ENCODE peak calls at places on chromosomes 6 and 20, in four cellular contexts. P, E, C and R are unnamed samples.

GRCh38 chr6:105898286-105898685 is 187.8 kb upstream of the PRDM1 start:
- DNase-seq in P (no peak), C (no peak), E (no peak), R (no peak)

GRCh38 chr6:167825759-167826229 is 917 bp upstream of the AFDN start:
- DNase-seq in E (peak), C (peak), P (no peak), R (peak)

GRCh38 chr6:157753291-157753690 is 69.8 kb upstream of the SNX9 start:
- DNase-seq in C (no peak), P (no peak), E (no peak), R (no peak)

GRCh38 chr6:49676671-49677281 is 36.6 kb downstream of the CRISP2 start:
- DNase-seq in P (no peak), C (no peak), E (no peak), R (no peak)

GRCh38 chr20:3227936-3228749 is 10.8 kb downstream of the SLC4A11 start:
- DNase-seq in P (no peak), C (no peak), E (no peak), R (no peak)

GRCh38 chr6:163354779-163355431 is 59.6 kb upstream of the QKI start:
- DNase-seq in C (peak), E (peak), P (no peak), R (peak)

GRCh38 chr6:32397252-32397920 is 9.6 kb downstream of the BTNL2 start:
- DNase-seq in P (no peak), C (no peak), E (no peak), R (no peak)

GRCh38 chr20:46784450-46785127 is 75.1 kb downstream of the SLC2A10 start:
- DNase-seq in P (no peak), C (no peak), E (no peak), R (no peak)

GRCh38 chr20:1417273-1417672 is 24.4 kb upstream of the FKBP1A start:
- DNase-seq in C (no peak), P (peak), E (no peak), R (no peak)

GRCh38 chr6:17886891-17887290 is 100.5 kb downstream of the KIF13A start:
- DNase-seq in E (no peak), C (no peak), P (no peak), R (no peak)

GRCh38 chr20:24896984-24897383 is 52.1 kb upstream of the CST7 start:
- DNase-seq in P (no peak), E (no peak), C (no peak), R (no peak)

GRCh38 chr6:37717836-37718251 is 20.2 kb upstream of the MDGA1 start:
- DNase-seq in E (no peak), P (no peak), C (peak), R (no peak)

GRCh38 chr6:150478651-150479498 is 110.1 kb downstream of the IYD start:
- DNase-seq in P (no peak), E (no peak), C (no peak), R (no peak)

GRCh38 chr6:80742481-80742880 is 636.0 kb downstream of the BCKDHB start:
- DNase-seq in P (peak), C (no peak), E (no peak), R (no peak)

GRCh38 chr6:29014729-29015608 is 9.9 kb upstream of the ZNF311 start:
- DNase-seq in C (no peak), P (no peak), E (no peak), R (no peak)

GRCh38 chr6:166512567-166512966 is 73.9 kb downstream of the RAMACL start:
- DNase-seq in C (no peak), P (no peak), E (no peak), R (no peak)

GRCh38 chr6:80357674-80358073 is 251.2 kb downstream of the BCKDHB start:
- DNase-seq in E (no peak), P (no peak), C (no peak), R (peak)

GRCh38 chr6:56962451-56962850 is 7.5 kb downstream of the BEND6 start:
- DNase-seq in C (no peak), P (no peak), E (no peak), R (no peak)

GRCh38 chr20:25389858-25390537 is 637 bp downstream of the ABHD12 start:
- DNase-seq in C (peak), P (peak), E (peak), R (peak)

GRCh38 chr6:73513496-73513854 is 7.4 kb downstream of the EEF1A1 start:
- DNase-seq in C (no peak), P (no peak), E (no peak), R (no peak)

GRCh38 chr6:22036267-22036666 is 260.6 kb downstream of the PRL start:
- DNase-seq in E (no peak), C (no peak), P (no peak), R (no peak)

GRCh38 chr6:31661867-31662723 is 1.5 kb upstream of the C6orf47 start:
- DNase-seq in P (no peak), E (no peak), C (no peak), R (no peak)

GRCh38 chr6:16436550-16436949 is 198.2 kb downstream of the GMPR start:
- DNase-seq in E (no peak), P (no peak), C (no peak), R (no peak)

GRCh38 chr6:21593927-21594421 is 423 bp downstream of the SOX4 start:
- DNase-seq in P (peak), E (no peak), C (peak), R (no peak)

GRCh38 chr6:111626446-111626845 is 20.8 kb upstream of the TRAF3IP2 start:
- DNase-seq in C (no peak), E (no peak), P (no peak), R (no peak)

GRCh38 chr6:75852721-75853120 is 103.7 kb downstream of the MYO6 start:
- DNase-seq in C (no peak), E (no peak), P (no peak), R (no peak)

GRCh38 chr6:43833223-43833995 is 63.4 kb downstream of the VEGFA start:
- DNase-seq in P (no peak), E (no peak), C (peak), R (no peak)

GRCh38 chr20:3785240-3786125 is 1.1 kb downstream of the CENPB start:
- DNase-seq in C (peak), E (no peak), P (no peak), R (peak)

GRCh38 chr6:35363293-35363750 is 21.0 kb downstream of the PPARD start:
- DNase-seq in C (no peak), E (peak), P (peak), R (no peak)

GRCh38 chr20:36541227-36542018 is at the start of gene MYL9:
- DNase-seq in P (no peak), E (no peak), C (peak), R (peak)

GRCh38 chr6:13181398-13181797 is 146.9 kb downstream of the TBC1D7 start:
- DNase-seq in C (no peak), E (no peak), P (no peak), R (no peak)

GRCh38 chr6:36469148-36469661 is 26.4 kb downstream of the KCTD20 start:
- DNase-seq in E (no peak), P (peak), C (no peak), R (no peak)

GRCh38 chr6:30312266-30312665 is 14.5 kb upstream of the TRIM39 start:
- DNase-seq in C (no peak), P (no peak), E (no peak), R (no peak)

GRCh38 chr6:170134077-170135040 is 156.5 kb downstream of the DLL1 start:
- DNase-seq in C (no peak), P (no peak), E (no peak), R (peak)

GRCh38 chr20:59631751-59632380 is 27.5 kb downstream of the PHACTR3 start:
- DNase-seq in P (no peak), C (no peak), E (no peak), R (no peak)

GRCh38 chr6:33926451-33926850 is 122.6 kb upstream of the MLN start:
- DNase-seq in E (no peak), C (no peak), P (peak), R (no peak)

GRCh38 chr20:33677991-33678431 is 3.8 kb upstream of the NECAB3 start:
- DNase-seq in C (no peak), E (no peak), P (no peak), R (peak)

GRCh38 chr6:56259682-56260081 is 12.3 kb upstream of the COL21A1 start:
- DNase-seq in C (no peak), E (no peak), P (peak), R (no peak)

GRCh38 chr6:51531623-51532022 is 555.8 kb downstream of the PKHD1 start:
- DNase-seq in C (no peak), E (no peak), P (peak), R (no peak)

DNA sequence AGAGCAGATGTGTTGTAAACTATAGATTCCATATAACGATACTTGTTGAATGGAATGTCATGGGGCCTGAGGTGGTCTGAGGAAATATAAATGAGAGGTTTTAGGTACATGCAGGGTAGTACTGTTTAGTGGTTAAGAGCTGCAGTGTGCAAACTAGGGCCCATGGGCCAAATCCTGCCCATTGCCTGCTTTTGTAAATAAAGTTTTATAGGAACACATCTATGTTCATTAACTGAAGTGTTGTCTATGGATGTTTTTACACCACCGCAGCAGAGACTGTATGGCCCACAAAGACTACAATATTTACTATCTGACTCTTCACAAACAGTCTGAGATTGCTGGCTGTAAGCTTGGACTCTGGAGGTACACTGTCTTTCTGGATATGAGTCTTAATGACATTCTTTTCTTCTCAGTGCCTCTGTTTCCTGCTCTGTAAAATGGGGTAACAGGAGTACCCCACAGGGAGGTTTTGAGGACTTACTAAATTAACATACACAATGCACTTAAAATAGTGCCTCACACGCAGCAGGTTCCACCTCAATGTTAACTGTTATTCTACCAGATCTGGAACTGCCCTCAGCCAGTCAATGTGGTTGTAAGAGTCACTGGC is 12.5 kb downstream of the GCM1 start:
- DNase-seq in E (no peak), C (no peak), P (no peak), R (no peak)
- H3K4me3 ChIP-seq in E (no peak), C (no peak), P (no peak), R (no peak)

GRCh38 chr20:52410746-52411317 is 219.3 kb upstream of the ZFP64 start:
- DNase-seq in E (no peak), P (no peak), C (no peak), R (no peak)

GRCh38 chr20:52404676-52405075 is 213.1 kb upstream of the ZFP64 start:
- DNase-seq in C (no peak), P (no peak), E (no peak), R (no peak)

GRCh38 chr20:52405417-52405816 is 213.8 kb upstream of the ZFP64 start:
- DNase-seq in E (no peak), C (no peak), P (no peak), R (no peak)

GRCh38 chr20:52411611-52412010 is 220.0 kb upstream of the ZFP64 start:
- DNase-seq in E (no peak), C (no peak), P (no peak), R (no peak)

GRCh38 chr20:52410182-52410647 is 218.6 kb upstream of the ZFP64 start:
- DNase-seq in E (no peak), C (no peak), P (no peak), R (no peak)
- H3K27ac ChIP-seq in E (no peak), C (no peak), P (no peak), R (no peak)

GRCh38 chr6:15296249-15296648 is 50.4 kb downstream of the JARID2 start:
- DNase-seq in C (no peak), E (no peak), P (no peak), R (no peak)
- H3K4me3 ChIP-seq in C (no peak), E (no peak), P (no peak), R (no peak)

DNA sequence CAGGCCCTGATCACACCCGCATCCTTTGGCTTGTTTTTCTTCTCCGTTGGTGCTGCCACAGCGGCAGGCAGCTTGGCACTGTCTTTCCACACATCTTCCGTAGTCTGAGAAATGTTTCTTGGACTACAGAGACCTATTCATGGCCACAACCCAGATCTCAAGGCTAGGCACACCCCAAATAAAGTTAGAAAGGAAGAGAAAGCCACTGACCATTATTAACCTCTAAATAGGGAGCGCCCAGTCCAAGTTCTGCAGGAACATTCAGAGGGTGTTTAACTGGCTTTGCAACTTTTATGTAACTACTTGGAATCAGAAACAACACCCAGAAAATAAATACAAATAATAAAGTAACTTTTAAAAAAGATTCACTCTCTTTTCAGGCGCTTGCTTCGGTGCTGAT is 124.8 kb upstream of the NEDD9 start:
- DNase-seq in C (no peak), E (no peak), P (no peak), R (no peak)
- H3K27ac ChIP-seq in C (no peak), E (no peak), P (no peak), R (peak)

GRCh38 chr6:83600531-83600930 is 88.2 kb downstream of the PRSS35 start:
- DNase-seq in P (no peak), C (no peak), E (no peak), R (no peak)
- H3K4me3 ChIP-seq in P (no peak), C (no peak), E (no peak), R (no peak)

GRCh38 chr6:2854394-2854982 is 12.8 kb upstream of the SERPINB1 start:
- DNase-seq in E (no peak), P (no peak), C (peak), R (no peak)
- H3K27ac ChIP-seq in E (peak), P (peak), C (peak), R (peak)

GRCh38 chr6:45951771-45952529 is 63.7 kb downstream of the CLIC5 start:
- DNase-seq in P (no peak), C (no peak), E (no peak), R (no peak)

GRCh38 chr6:45946887-45947286 is 68.8 kb downstream of the CLIC5 start:
- DNase-seq in E (no peak), P (no peak), C (no peak), R (no peak)

GRCh38 chr6:45947807-45948206 is 67.9 kb downstream of the CLIC5 start:
- DNase-seq in E (no peak), C (no peak), P (no peak), R (no peak)

GRCh38 chr6:45951291-45951690 is 64.4 kb downstream of the CLIC5 start:
- DNase-seq in P (no peak), C (no peak), E (no peak), R (no peak)

GRCh38 chr6:45949256-45949655 is 66.4 kb downstream of the CLIC5 start:
- DNase-seq in P (no peak), E (no peak), C (no peak), R (no peak)
- H3K4me3 ChIP-seq in P (no peak), E (no peak), C (no peak), R (no peak)

GRCh38 chr6:113457751-113458150 is 399.4 kb upstream of the MARCKS start:
- DNase-seq in E (no peak), P (no peak), C (no peak), R (no peak)
- H3K27ac ChIP-seq in E (no peak), P (no peak), C (no peak), R (no peak)

GRCh38 chr20:48822178-48822577 is 5.6 kb downstream of the PREX1 start:
- DNase-seq in C (no peak), P (no peak), E (no peak), R (no peak)
- H3K4me3 ChIP-seq in C (no peak), P (no peak), E (no peak), R (no peak)

GRCh38 chr6:136591617-136592016 is 41.4 kb upstream of the MAP7 start:
- DNase-seq in E (no peak), P (no peak), C (no peak), R (no peak)

GRCh38 chr6:136592930-136593673 is 42.9 kb upstream of the MAP7 start:
- DNase-seq in E (no peak), C (no peak), P (no peak), R (no peak)

GRCh38 chr6:136593748-136594490 is 43.7 kb upstream of the MAP7 start:
- DNase-seq in E (no peak), P (peak), C (peak), R (no peak)

GRCh38 chr6:136598048-136598447 is 47.8 kb upstream of the MAP7 start:
- DNase-seq in E (no peak), P (no peak), C (no peak), R (no peak)

GRCh38 chr6:136594671-136595070 is 44.4 kb upstream of the MAP7 start:
- DNase-seq in C (no peak), E (no peak), P (no peak), R (no peak)
- H3K27ac ChIP-seq in C (peak), E (no peak), P (no peak), R (no peak)